ENCODE peak calls at places on chromosome 15, in six cellular contexts. One of them, this sample, is unnamed.

GRCh38 chr15:40925863-40926658 is 3.1 kb upstream of the DLL4 start:
- DNase-seq in GM12878: no peak
- DNase-seq in body of pancreas: no peak
- DNase-seq in HepG2: no peak
- DNase-seq in adrenal gland: no peak
- DNase-seq in breast epithelium: no peak
- DNase-seq in this sample: no peak

GRCh38 chr15:24856397-24857093 is 98.2 kb upstream of the SNRPN start:
- DNase-seq in GM12878: no peak
- DNase-seq in body of pancreas: no peak
- DNase-seq in HepG2: no peak
- DNase-seq in adrenal gland: no peak
- DNase-seq in breast epithelium: no peak
- DNase-seq in this sample: peak; percentile 54

GRCh38 chr15:73329501-73330200 is 39.1 kb downstream of the HCN4 start:
- DNase-seq in GM12878: no peak
- DNase-seq in body of pancreas: no peak
- DNase-seq in HepG2: no peak
- DNase-seq in adrenal gland: no peak
- DNase-seq in breast epithelium: no peak
- DNase-seq in this sample: no peak

GRCh38 chr15:83533548-83533947 is 86.4 kb downstream of the SH3GL3 start:
- DNase-seq in GM12878: no peak
- DNase-seq in body of pancreas: no peak
- DNase-seq in HepG2: no peak
- DNase-seq in adrenal gland: no peak
- DNase-seq in breast epithelium: no peak
- DNase-seq in this sample: no peak

GRCh38 chr15:96360581-96361308 is 30.2 kb downstream of the NR2F2 start:
- DNase-seq in GM12878: no peak
- DNase-seq in body of pancreas: no peak
- DNase-seq in HepG2: no peak
- DNase-seq in adrenal gland: no peak
- DNase-seq in breast epithelium: no peak
- DNase-seq in this sample: no peak

GRCh38 chr15:29988689-29989088 is 94.1 kb upstream of the GOLGA8J start:
- DNase-seq in GM12878: no peak
- DNase-seq in body of pancreas: no peak
- DNase-seq in HepG2: no peak
- DNase-seq in adrenal gland: no peak
- DNase-seq in breast epithelium: no peak
- DNase-seq in this sample: no peak

GRCh38 chr15:33201376-33202189 is 7.1 kb upstream of the FMN1 start:
- DNase-seq in GM12878: peak; percentile 68
- DNase-seq in body of pancreas: peak; percentile 75
- DNase-seq in HepG2: peak; percentile 76
- DNase-seq in adrenal gland: peak; percentile 74
- DNase-seq in breast epithelium: peak; percentile 57
- DNase-seq in this sample: no peak

GRCh38 chr15:82132742-82133141 is 86.9 kb upstream of the MEX3B start:
- DNase-seq in GM12878: no peak
- DNase-seq in body of pancreas: no peak
- DNase-seq in HepG2: no peak
- DNase-seq in adrenal gland: no peak
- DNase-seq in breast epithelium: no peak
- DNase-seq in this sample: no peak

GRCh38 chr15:38524156-38524555 is 40.5 kb downstream of the RASGRP1 start:
- DNase-seq in GM12878: no peak
- DNase-seq in body of pancreas: no peak
- DNase-seq in HepG2: no peak
- DNase-seq in adrenal gland: no peak
- DNase-seq in breast epithelium: no peak
- DNase-seq in this sample: no peak

GRCh38 chr15:101269479-101270223 is 7.6 kb downstream of the SELENOS start:
- DNase-seq in GM12878: no peak
- DNase-seq in body of pancreas: peak; percentile 32
- DNase-seq in HepG2: no peak
- DNase-seq in adrenal gland: peak; percentile 46
- DNase-seq in breast epithelium: no peak
- DNase-seq in this sample: no peak

GRCh38 chr15:31280037-31280830 is 46.4 kb upstream of the KLF13 start:
- DNase-seq in GM12878: no peak
- DNase-seq in body of pancreas: peak; percentile 51
- DNase-seq in HepG2: peak; percentile 68
- DNase-seq in adrenal gland: no peak
- DNase-seq in breast epithelium: peak; percentile 49
- DNase-seq in this sample: no peak

GRCh38 chr15:27970661-27971392 is 128.3 kb downstream of the OCA2 start:
- DNase-seq in GM12878: no peak
- DNase-seq in body of pancreas: no peak
- DNase-seq in HepG2: no peak
- DNase-seq in adrenal gland: no peak
- DNase-seq in breast epithelium: no peak
- DNase-seq in this sample: no peak

GRCh38 chr15:90530250-90531051 is 728 bp downstream of the CRTC3 start:
- DNase-seq in GM12878: no peak
- DNase-seq in body of pancreas: peak; percentile 46
- DNase-seq in HepG2: no peak
- DNase-seq in adrenal gland: peak; percentile 38
- DNase-seq in breast epithelium: peak; percentile 59
- DNase-seq in this sample: peak; percentile 63

GRCh38 chr15:39124155-39124924 is 456.5 kb upstream of the THBS1 start:
- DNase-seq in GM12878: no peak
- DNase-seq in body of pancreas: no peak
- DNase-seq in HepG2: peak; percentile 50
- DNase-seq in adrenal gland: no peak
- DNase-seq in breast epithelium: no peak
- DNase-seq in this sample: no peak

GRCh38 chr15:99932676-99933402 is 199.6 kb upstream of the LYSMD4 start:
- DNase-seq in GM12878: no peak
- DNase-seq in body of pancreas: no peak
- DNase-seq in HepG2: no peak
- DNase-seq in adrenal gland: no peak
- DNase-seq in breast epithelium: no peak
- DNase-seq in this sample: no peak

GRCh38 chr15:39699531-39700110 is 83.0 kb downstream of the FSIP1 start:
- DNase-seq in GM12878: no peak
- DNase-seq in body of pancreas: no peak
- DNase-seq in HepG2: no peak
- DNase-seq in adrenal gland: no peak
- DNase-seq in breast epithelium: no peak
- DNase-seq in this sample: no peak

GRCh38 chr15:48393650-48394049 is 62.4 kb downstream of the DUT start:
- DNase-seq in GM12878: no peak
- DNase-seq in body of pancreas: no peak
- DNase-seq in HepG2: no peak
- DNase-seq in adrenal gland: no peak
- DNase-seq in breast epithelium: no peak
- DNase-seq in this sample: peak; percentile 65

GRCh38 chr15:48394172-48394571 is 62.9 kb downstream of the DUT start:
- DNase-seq in GM12878: no peak
- DNase-seq in body of pancreas: no peak
- DNase-seq in HepG2: no peak
- DNase-seq in adrenal gland: no peak
- DNase-seq in breast epithelium: no peak
- DNase-seq in this sample: no peak

GRCh38 chr15:48389701-48390143 is 58.5 kb downstream of the DUT start:
- DNase-seq in GM12878: no peak
- DNase-seq in body of pancreas: no peak
- DNase-seq in HepG2: no peak
- DNase-seq in adrenal gland: no peak
- DNase-seq in breast epithelium: no peak
- DNase-seq in this sample: no peak

GRCh38 chr15:48392356-48392755 is 61.1 kb downstream of the DUT start:
- DNase-seq in GM12878: no peak
- DNase-seq in body of pancreas: peak; percentile 61
- DNase-seq in HepG2: no peak
- DNase-seq in adrenal gland: peak; percentile 79
- DNase-seq in breast epithelium: no peak
- DNase-seq in this sample: peak; percentile 38

DNA sequence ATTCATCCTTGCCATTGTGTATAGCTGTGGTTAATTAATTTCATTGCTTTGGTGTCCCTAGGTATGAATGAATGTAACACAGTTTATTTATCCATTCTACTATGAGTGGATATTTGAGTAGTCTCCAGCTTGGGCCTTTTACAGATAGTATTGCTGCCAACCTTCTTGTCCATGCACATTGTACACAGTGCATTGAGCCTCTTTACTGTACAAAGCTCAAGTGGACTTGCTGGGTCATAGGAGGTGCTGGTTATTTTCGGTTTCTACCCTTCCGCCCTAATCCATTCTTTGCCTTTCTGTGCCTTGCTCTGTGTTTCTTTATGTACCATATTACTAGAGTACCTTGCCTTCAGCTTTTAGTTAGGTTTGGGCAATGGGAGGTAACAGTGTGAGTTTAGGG is 60.7 kb downstream of the DUT start:
- DNase-seq in GM12878: no peak
- DNase-seq in body of pancreas: no peak
- DNase-seq in HepG2: no peak
- DNase-seq in adrenal gland: no peak
- DNase-seq in breast epithelium: no peak
- DNase-seq in this sample: no peak
- H3K27ac ChIP-seq in GM12878: no peak overlapping the region
- H3K27ac ChIP-seq in body of pancreas: no peak overlapping the region
- H3K27ac ChIP-seq in HepG2: no peak overlapping the region
- H3K27ac ChIP-seq in adrenal gland: peak overlapping the region; percentile 38
- H3K27ac ChIP-seq in breast epithelium: peak overlapping the region; percentile 81
- H3K27ac ChIP-seq in this sample: peak overlapping the region; percentile 58

GRCh38 chr15:47570044-47570443 is 147.3 kb upstream of the SEMA6D start:
- DNase-seq in GM12878: no peak
- DNase-seq in body of pancreas: no peak
- DNase-seq in HepG2: no peak
- DNase-seq in adrenal gland: no peak
- DNase-seq in breast epithelium: no peak
- DNase-seq in this sample: no peak

GRCh38 chr15:47568030-47568429 is 149.3 kb upstream of the SEMA6D start:
- DNase-seq in GM12878: no peak
- DNase-seq in body of pancreas: no peak
- DNase-seq in HepG2: no peak
- DNase-seq in adrenal gland: no peak
- DNase-seq in breast epithelium: no peak
- DNase-seq in this sample: no peak

GRCh38 chr15:47573673-47574072 is 143.6 kb upstream of the SEMA6D start:
- DNase-seq in GM12878: no peak
- DNase-seq in body of pancreas: no peak
- DNase-seq in HepG2: no peak
- DNase-seq in adrenal gland: no peak
- DNase-seq in breast epithelium: no peak
- DNase-seq in this sample: no peak

GRCh38 chr15:47570451-47570850 is 146.9 kb upstream of the SEMA6D start:
- DNase-seq in GM12878: no peak
- DNase-seq in body of pancreas: no peak
- DNase-seq in HepG2: no peak
- DNase-seq in adrenal gland: no peak
- DNase-seq in breast epithelium: no peak
- DNase-seq in this sample: no peak

DNA sequence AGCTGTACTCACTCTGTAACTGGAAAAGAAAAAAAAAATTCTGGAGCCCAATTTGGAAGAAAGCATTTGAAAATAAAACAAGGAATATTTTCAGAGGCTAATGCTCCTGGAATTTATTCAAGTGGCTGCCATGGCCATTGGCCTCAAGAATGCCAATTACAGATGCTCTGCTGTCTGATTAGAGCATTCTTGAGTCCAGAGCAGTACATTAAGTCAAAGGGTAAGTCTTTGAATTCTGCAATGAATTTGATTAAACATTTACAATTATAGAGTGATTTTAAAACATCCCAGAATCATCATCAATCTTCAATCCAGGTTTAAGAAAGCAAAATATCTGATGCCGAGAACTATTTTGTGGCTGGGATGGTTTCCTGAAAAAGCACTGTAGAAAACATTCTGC is 146.1 kb upstream of the SEMA6D start:
- DNase-seq in GM12878: no peak
- DNase-seq in body of pancreas: no peak
- DNase-seq in HepG2: no peak
- DNase-seq in adrenal gland: no peak
- DNase-seq in breast epithelium: no peak
- DNase-seq in this sample: no peak
- H3K4me3 ChIP-seq in GM12878: no peak overlapping the region
- H3K4me3 ChIP-seq in body of pancreas: no peak overlapping the region
- H3K4me3 ChIP-seq in HepG2: no peak overlapping the region
- H3K4me3 ChIP-seq in adrenal gland: no peak overlapping the region
- H3K4me3 ChIP-seq in breast epithelium: no peak overlapping the region
- H3K4me3 ChIP-seq in this sample: no peak overlapping the region

DNA sequence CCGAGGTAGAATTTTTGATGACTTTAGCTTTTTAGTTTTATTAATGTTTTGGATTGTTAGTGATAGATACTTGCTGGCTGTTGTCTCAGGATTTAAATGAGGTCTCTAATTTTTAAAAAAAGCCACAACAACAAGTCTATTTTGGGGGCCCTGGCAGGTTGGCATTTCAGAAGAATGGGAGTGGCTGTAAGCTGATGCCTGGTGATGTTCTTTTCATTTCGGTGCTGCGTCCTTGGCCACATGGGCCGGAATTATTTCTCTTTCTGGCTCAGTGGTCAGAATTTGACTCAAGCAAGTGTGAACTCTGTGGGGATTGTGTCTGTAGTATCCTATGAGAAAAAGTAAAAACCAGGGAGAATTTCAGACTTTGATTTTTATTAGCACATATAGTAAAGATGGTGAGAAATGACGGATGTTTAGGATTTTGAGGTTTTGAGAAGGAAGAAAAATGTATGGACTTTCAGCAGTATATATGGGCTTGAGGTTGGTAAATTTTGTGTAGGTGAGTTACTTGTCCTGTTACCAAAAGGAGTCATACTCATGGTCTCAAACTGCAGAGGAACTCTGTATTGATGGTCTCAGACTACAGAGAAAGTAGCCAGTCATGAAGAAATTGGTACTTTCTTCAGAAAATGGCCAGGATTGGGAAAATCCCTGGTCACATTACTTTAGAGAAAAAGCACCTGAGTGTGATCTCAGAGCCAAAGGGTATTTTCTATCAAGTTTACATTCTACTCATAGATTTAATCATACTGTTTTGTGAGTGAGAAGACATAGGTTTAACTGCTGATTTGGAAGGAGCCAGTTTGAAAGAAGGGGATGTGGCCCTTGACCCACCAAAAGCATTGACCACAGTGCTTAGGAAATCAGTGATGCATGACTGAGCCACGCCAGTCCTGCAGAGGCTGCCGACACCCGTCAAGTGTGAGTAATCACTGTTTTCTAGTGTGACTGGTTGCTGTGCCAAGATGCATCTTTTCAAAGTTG is 203.3 kb downstream of the AKAP13 start:
- DNase-seq in GM12878: peak; percentile 93
- DNase-seq in body of pancreas: peak; percentile 53
- DNase-seq in HepG2: no peak
- DNase-seq in adrenal gland: peak; percentile 48
- DNase-seq in breast epithelium: no peak
- DNase-seq in this sample: peak; percentile 69
- TF ChIP-seq POLR2A in GM12878: peak; percentile 44
- TF ChIP-seq POLR2A in body of pancreas: peak; percentile 13
- TF ChIP-seq POLR2A in HepG2: no peak
- TF ChIP-seq POLR2A in adrenal gland: no peak
- TF ChIP-seq POLR2A in breast epithelium: no peak
- TF ChIP-seq POLR2A in this sample: peak; percentile 29

DNA sequence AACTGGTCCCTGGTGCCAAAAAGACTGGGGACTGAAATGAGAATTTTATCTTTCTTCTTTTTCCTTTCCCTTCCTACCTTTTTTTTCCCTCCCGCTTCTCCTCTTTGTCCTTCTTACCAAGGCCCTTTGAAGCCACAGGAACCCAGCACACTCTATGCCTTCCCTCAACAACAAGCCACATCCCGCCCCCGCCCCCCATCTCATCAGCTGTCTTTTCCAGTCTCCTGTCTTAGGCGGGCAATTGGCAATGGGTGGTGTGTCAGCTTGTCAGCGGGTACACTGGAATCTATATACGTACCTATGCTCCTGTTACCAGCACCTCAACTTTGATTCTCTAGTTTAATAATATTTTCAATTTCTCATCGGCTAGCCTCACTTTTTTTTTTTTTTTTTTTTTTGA is 56.3 kb upstream of the CHD2 start:
- DNase-seq in GM12878: no peak
- DNase-seq in body of pancreas: no peak
- DNase-seq in HepG2: no peak
- DNase-seq in adrenal gland: no peak
- DNase-seq in breast epithelium: no peak
- DNase-seq in this sample: no peak
- H3K27ac ChIP-seq in GM12878: no peak overlapping the region
- H3K27ac ChIP-seq in body of pancreas: no peak overlapping the region
- H3K27ac ChIP-seq in HepG2: no peak overlapping the region
- H3K27ac ChIP-seq in adrenal gland: no peak overlapping the region
- H3K27ac ChIP-seq in breast epithelium: no peak overlapping the region
- H3K27ac ChIP-seq in this sample: no peak overlapping the region